ENCODE peak calls at places on chromosomes 2 and 18, in six cellular contexts. L is suprapubic skin, D is AG09309, G is K562, Y is keratinocyte, P is ovary. M is an unnamed sample.

GRCh38 chr2:219919506-219919905 is 292.1 kb downstream of the SLC4A3 start:
- DNase-seq in L (peak; percentile 24), D (no peak), G (no peak), Y (no peak), P (no peak), M (no peak)

GRCh38 chr18:10291568-10291981 is 162.9 kb upstream of the APCDD1 start:
- DNase-seq in L (no peak), D (peak; percentile 35), G (no peak), Y (no peak), P (no peak), M (peak; percentile 71)

GRCh38 chr2:9400268-9401058 is 22.9 kb downstream of the ITGB1BP1 start:
- DNase-seq in L (no peak), D (no peak), G (no peak), Y (no peak), P (peak; percentile 27), M (peak; percentile 45)

GRCh38 chr18:2100694-2101213 is 470.6 kb downstream of the METTL4 start:
- DNase-seq in L (no peak), D (no peak), G (no peak), Y (no peak), P (no peak), M (no peak)

GRCh38 chr18:5984245-5984644 is 88.9 kb upstream of the TMEM200C start:
- DNase-seq in L (no peak), D (no peak), G (no peak), Y (no peak), P (no peak), M (no peak)

GRCh38 chr2:50863856-50864255 is 168.1 kb downstream of the NRXN1 start:
- DNase-seq in L (no peak), D (no peak), G (no peak), Y (no peak), P (no peak), M (no peak)

GRCh38 chr2:237864940-237865622 is 5.7 kb downstream of the RAMP1 start:
- DNase-seq in L (peak; percentile 43), D (no peak), G (no peak), Y (peak; percentile 38), P (peak; percentile 64), M (peak; percentile 76)

GRCh38 chr2:9004338-9005204 is 1.1 kb upstream of the MBOAT2 start:
- DNase-seq in L (no peak), D (no peak), G (peak; percentile 38), Y (peak; percentile 88), P (no peak), M (no peak)

GRCh38 chr18:8448091-8448490 is 161.1 kb upstream of the RAB12 start:
- DNase-seq in L (no peak), D (no peak), G (no peak), Y (no peak), P (no peak), M (peak; percentile 3)

GRCh38 chr2:80073134-80073561 is 231.4 kb downstream of the LRRTM1 start:
- DNase-seq in L (no peak), D (peak; percentile 27), G (peak; percentile 63), Y (peak; percentile 2), P (no peak), M (no peak)

GRCh38 chr18:48926420-48926857 is 24.3 kb downstream of the SMAD7 start:
- DNase-seq in L (no peak), D (no peak), G (no peak), Y (no peak), P (no peak), M (no peak)

GRCh38 chr2:160534996-160535395 is 41.4 kb upstream of the RBMS1 start:
- DNase-seq in L (no peak), D (no peak), G (no peak), Y (no peak), P (no peak), M (no peak)

GRCh38 chr2:195304310-195304709 is 352.7 kb upstream of the SLC39A10 start:
- DNase-seq in L (no peak), D (no peak), G (no peak), Y (no peak), P (no peak), M (no peak)

GRCh38 chr2:204664708-204665121 is 119.4 kb downstream of the PARD3B start:
- DNase-seq in L (no peak), D (no peak), G (no peak), Y (no peak), P (no peak), M (no peak)

GRCh38 chr2:219289537-219290361 is 10.6 kb downstream of the DNAJB2 start:
- DNase-seq in L (peak; percentile 81), D (peak; percentile 76), G (peak; percentile 24), Y (no peak), P (peak; percentile 97), M (peak; percentile 94)

DNA sequence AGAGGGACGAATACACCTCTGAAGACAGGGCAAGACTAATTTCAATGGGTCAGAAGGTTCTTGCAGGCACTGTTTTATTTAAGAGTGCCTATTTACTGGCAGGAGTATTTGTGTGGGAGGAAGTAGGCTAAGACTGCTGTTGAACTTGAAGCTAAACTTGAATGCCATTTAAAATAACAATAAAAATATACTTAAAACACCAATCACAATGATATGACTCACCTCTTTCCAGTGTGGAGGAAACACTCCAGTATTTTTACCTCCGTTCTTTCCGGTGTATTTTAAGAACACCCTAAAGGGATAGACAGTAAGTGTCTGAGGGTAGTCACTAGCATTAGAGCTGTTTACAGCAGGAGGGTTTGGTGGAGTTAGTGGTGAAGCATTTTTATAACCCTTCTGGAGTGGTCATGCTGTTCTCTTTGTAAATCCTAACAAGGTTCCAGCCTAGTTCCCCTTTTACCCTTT is 9.6 kb upstream of the HOXD1 start:
- DNase-seq in L (no peak), D (no peak), G (no peak), Y (no peak), P (no peak), M (no peak)
- H3K4me3 ChIP-seq in L (peak overlapping the region; percentile 41), D (no peak overlapping the region), G (no peak overlapping the region), Y (no peak overlapping the region), P (peak overlapping the region; percentile 24), M (peak overlapping the region; percentile 39)

GRCh38 chr2:202583709-202584219 is 51.0 kb upstream of the FAM117B start:
- DNase-seq in L (no peak), D (no peak), G (no peak), Y (no peak), P (no peak), M (no peak)

GRCh38 chr2:202589582-202589949 is 45.2 kb upstream of the FAM117B start:
- DNase-seq in L (no peak), D (no peak), G (no peak), Y (no peak), P (no peak), M (no peak)

GRCh38 chr2:202592580-202592979 is 42.2 kb upstream of the FAM117B start:
- DNase-seq in L (no peak), D (no peak), G (no peak), Y (no peak), P (no peak), M (no peak)

DNA sequence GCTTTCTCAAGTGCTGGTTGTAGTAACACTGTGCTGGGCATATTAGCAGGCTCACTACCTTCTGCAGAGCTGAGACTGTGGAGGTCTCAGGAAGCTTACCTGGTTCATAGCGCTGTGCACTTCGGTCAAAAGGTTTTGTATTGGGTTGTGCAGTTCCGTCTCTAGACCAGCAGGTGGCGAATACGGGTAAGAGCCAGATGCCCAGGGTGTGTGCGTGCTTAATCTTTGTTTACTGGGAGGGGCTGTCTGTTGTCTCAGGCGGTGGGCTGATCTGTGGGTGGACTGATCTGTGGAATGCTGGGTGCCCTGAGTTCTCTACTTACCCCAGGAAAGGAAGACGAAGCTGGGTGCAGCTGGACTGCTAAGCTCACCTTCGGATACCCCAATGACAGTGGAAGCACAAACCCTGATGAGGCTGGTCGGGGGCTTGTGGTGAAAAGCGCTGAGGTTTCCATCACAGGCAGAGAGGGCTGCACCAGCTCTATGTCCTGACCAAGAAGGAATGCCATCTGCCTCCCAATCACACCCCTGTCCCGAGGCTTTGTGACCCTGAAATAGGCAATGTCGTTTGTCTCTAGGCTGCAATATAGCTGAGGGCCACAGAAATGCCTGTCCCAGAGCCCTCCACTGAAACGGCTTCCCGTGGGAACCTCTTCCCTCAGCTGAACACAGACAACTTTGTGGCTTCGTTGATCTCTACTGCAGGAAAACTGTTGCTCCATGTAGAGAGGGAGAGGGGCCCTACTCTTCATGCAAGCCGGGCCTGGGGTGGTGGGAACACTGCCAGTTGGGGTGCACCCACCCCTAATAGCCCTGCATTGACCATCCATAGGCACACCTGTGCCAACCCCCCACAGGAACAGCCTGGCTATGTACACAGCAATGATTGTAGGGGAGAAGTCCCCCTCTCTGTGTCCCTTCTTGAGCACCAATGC is 45.9 kb upstream of the FAM117B start:
- DNase-seq in L (peak; percentile 80), D (no peak), G (peak; percentile 68), Y (peak; percentile 36), P (peak; percentile 71), M (peak; percentile 73)
- H3K4me3 ChIP-seq in L (no peak overlapping the region), D (no peak overlapping the region), G (no peak overlapping the region), Y (no peak overlapping the region), P (peak overlapping the region; percentile 18), M (no peak overlapping the region)

DNA sequence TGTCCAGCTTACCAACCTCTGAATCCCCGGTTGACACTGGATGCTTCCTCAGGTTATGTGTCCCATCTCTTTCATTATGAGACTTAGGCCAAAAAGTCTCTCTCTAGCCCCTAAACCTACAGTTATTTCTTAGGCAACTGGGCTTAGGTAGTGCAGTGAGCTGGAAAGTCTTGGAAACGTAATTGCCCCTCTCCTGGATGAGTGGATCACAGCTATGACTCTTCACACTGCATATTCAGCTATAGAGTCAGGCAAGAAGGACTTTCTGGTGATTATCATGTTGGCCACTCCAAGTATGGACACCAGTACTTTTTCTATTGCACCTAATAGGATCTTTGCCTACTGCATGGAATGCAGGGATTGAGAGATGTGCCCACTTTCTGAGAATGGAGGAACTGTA is 458.3 kb upstream of the CELF4 start:
- DNase-seq in L (no peak), D (no peak), G (no peak), Y (no peak), P (no peak), M (no peak)
- H3K4me3 ChIP-seq in L (no peak overlapping the region), D (no peak overlapping the region), G (no peak overlapping the region), Y (no peak overlapping the region), P (no peak overlapping the region), M (no peak overlapping the region)

GRCh38 chr2:105395691-105396090 is 3.2 kb downstream of the FHL2 start:
- DNase-seq in L (no peak), D (no peak), G (no peak), Y (no peak), P (peak; percentile 67), M (no peak)

GRCh38 chr2:105394951-105395611 is 3.8 kb downstream of the FHL2 start:
- DNase-seq in L (no peak), D (no peak), G (no peak), Y (no peak), P (no peak), M (no peak)

GRCh38 chr2:105391058-105391627 is 7.7 kb downstream of the FHL2 start:
- DNase-seq in L (no peak), D (no peak), G (no peak), Y (no peak), P (no peak), M (no peak)

GRCh38 chr2:105391763-105392662 is 6.8 kb downstream of the FHL2 start:
- DNase-seq in L (no peak), D (no peak), G (no peak), Y (no peak), P (no peak), M (no peak)

DNA sequence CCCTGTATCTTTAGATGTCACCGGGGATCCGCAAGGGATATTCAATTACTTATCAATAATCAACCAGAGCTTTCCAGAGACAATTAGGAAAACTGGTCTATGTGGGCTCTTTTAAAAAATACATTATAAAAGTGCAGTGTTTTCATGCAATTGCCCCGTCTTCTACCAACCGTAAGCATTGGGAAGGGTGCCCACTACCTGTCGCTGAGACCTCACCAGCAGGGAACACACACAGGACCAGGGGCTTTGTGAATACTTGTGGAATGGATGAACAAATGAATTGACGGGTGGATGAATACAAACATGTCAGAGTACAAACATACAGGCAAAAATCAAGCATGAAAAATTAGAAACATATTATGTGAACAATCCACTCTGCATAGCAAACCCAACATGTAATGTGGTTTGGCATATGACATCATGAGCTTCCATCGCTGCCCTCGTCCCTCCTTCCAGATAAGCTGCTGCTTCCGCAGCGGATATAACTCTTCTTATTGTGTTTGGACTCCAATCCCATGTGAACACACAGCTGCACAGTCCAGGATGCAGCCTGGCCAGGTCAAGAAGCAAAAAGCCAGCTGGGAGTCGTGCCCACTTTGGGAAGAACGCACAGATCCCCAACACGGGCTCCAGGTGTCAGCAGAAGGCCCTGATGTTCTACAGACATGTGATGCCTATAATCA is 5.3 kb downstream of the FHL2 start:
- DNase-seq in L (no peak), D (no peak), G (no peak), Y (no peak), P (peak; percentile 86), M (no peak)
- H3K4me3 ChIP-seq in L (no peak overlapping the region), D (no peak overlapping the region), G (no peak overlapping the region), Y (no peak overlapping the region), P (peak overlapping the region; percentile 98), M (no peak overlapping the region)

M was measured in tibial artery.